ENCODE peak calls at places on chromosomes 13 and 19, in four cellular contexts. S is fibroblast of lung, C is HL-60, R is tibial nerve. D is an unnamed sample.

GRCh38 chr19:28377077-28377476 is 835.9 kb downstream of the UQCRFS1 start:
- DNase-seq in C (no peak), S (peak), R (no peak), D (no peak)

GRCh38 chr13:45828253-45828968 is 23.1 kb downstream of the SIAH3 start:
- DNase-seq in C (no peak), S (no peak), R (no peak), D (no peak)

GRCh38 chr13:102323505-102323904 is 78.3 kb downstream of the FGF14 start:
- DNase-seq in R (no peak), C (no peak), S (no peak), D (no peak)

GRCh38 chr13:25971499-25972145 is 80.2 kb downstream of the SHISA2 start:
- DNase-seq in R (no peak), S (no peak), C (no peak), D (no peak)

GRCh38 chr19:41288898-41289505 is 21.0 kb upstream of the CCDC97 start:
- DNase-seq in S (no peak), C (no peak), R (no peak), D (no peak)

GRCh38 chr13:97945792-97946419 is 7.6 kb upstream of the IPO5 start:
- DNase-seq in S (peak), R (no peak), C (no peak), D (peak)

GRCh38 chr19:40143612-40144011 is 47.6 kb upstream of the MAP3K10 start:
- DNase-seq in R (no peak), C (peak), S (no peak), D (no peak)

GRCh38 chr13:66847541-66847940 is 382.6 kb downstream of the PCDH9 start:
- DNase-seq in R (no peak), C (no peak), S (no peak), D (no peak)

GRCh38 chr13:19345158-19345557 is 163.5 kb upstream of the TUBA3C start:
- DNase-seq in S (no peak), R (no peak), C (no peak), D (no peak)
- H3K4me3 ChIP-seq in S (no peak), R (no peak), C (peak), D (no peak)

DNA sequence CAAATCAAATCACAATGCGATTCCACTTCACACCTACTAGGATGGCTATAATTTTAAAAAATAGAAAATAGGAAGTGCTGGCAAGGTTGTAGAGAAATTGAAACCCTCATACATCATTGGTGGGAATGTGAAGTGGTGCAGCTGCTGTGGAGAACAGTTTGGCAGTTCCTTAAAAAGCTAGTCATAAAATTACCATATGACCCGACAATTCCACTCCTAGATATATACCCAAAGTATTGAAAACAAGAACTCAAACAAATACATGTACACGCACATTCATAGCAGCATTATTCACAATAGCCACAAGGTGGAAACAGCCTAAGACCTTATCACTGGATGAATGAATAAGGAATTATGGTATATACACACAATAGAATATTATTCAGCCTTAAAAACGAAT is 12.0 kb downstream of the HMGB1 start:
- DNase-seq in R (no peak), S (no peak), C (no peak), D (peak)
- TF ChIP-seq CTCF in R (no peak), S (peak), C (no peak), D (peak)

DNA sequence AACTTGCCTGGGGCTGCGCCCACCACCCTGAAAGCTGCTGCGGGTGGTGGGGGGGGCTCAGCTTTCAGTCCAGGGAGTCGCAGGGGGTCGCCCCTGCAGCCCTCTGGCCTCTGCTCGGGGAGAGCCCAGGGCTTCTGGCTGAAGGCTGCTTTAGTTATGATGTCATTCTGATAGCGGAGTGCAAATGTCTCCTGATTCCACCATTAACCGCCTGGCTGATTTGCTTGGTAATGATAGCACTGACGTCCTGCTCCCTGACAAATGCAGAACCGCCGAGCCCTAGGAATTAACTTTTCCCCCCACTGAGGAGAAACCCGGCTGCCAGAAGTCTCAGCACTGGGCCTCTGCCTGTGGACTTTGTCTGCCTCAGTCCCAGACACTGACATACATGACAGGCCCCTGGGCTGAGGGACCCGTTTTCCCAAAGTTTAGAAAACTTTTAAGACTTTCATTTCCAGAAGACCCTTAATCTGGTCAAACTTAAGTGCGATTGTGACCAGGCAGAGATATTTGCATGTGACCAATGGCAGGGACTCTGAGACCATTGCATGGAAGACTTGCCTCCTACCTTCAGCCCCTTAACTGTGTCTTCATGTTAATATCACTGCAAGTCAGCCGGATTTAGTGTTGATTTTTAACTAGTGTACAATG is 142.5 kb upstream of the ZNF536 start:
- DNase-seq in C (no peak), S (no peak), R (no peak), D (no peak)
- H3K4me3 ChIP-seq in C (no peak), S (no peak), R (peak), D (no peak)

DNA sequence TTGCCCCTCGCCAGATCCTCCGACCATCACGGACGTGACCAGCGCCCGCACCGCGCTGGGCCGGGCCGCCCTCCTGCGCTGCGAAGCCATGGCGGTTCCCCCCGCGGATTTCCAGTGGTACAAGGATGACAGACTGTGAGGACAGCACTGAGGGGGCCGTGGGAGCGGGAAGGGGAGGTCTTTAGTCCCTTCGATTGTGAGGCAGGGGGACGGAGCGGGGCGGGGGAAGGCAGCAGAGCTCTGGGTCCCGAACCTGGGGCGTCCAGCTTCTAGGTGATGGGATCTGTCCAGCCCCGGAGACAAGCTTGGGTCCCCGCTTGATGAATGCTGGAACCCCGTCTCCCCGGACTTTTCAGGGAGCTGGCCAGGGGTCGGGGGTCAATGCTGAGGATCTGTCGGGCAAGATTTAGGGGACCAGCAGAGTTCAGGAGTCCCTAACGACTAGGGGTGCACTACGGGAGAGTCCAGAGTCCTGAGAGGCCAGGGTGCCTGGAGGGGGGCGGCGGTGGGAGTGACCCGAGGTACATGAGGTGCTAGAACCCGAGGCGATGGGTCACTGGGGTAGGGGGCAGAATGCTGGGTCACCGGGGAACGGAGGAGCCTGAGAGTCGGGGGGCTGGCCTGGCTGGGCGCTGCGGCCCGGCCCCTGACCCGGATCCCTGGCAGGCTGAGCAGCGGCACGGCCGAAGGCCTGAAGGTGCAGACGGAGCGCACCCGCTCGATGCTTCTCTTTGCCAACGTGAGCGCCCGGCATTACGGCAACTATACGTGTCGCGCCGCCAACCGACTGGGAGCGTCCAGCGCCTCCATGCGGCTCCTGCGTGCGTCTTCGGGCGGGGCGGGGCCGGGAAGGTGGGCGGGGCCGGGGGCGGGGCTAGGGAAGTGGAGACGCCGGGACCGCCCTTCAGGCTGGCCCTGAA is 14.6 kb downstream of the VSIG10L start:
- DNase-seq in R (no peak), C (peak), S (no peak), D (no peak)
- TF ChIP-seq CTCF in R (no peak), C (no peak), S (no peak), D (no peak)

GRCh38 chr19:850221-850978 is 1.7 kb upstream of the ELANE start:
- DNase-seq in C (peak), R (peak), S (peak), D (no peak)
- H3K4me3 ChIP-seq in C (peak), R (no peak), S (peak), D (no peak)

D was measured in bronchial epithelial cell.